ENCODE peak calls at places on chromosome 15, in nine cellular contexts. V, S, O, K, I, U, G, A and R are unnamed samples.

GRCh38 chr15:69491051-69491505 is 38.5 kb downstream of the RPLP1 start:
- DNase-seq in U (no peak), S (no peak), O (no peak), I (no peak), G (no peak), K (no peak), V (no peak), A (no peak), R (no peak)

GRCh38 chr15:84915011-84915958 is 30.8 kb downstream of the SLC28A1 start:
- DNase-seq in V (peak), U (peak), A (peak), G (peak), O (peak), S (peak), K (no peak), I (peak), R (peak)

GRCh38 chr15:51227967-51228783 is 110.2 kb downstream of the CYP19A1 start:
- DNase-seq in U (peak), I (no peak), O (peak), A (peak), G (peak), S (peak), V (peak), K (no peak), R (peak)

GRCh38 chr15:79050341-79050740 is 40.2 kb downstream of the RASGRF1 start:
- DNase-seq in I (no peak), V (no peak), G (no peak), U (no peak), K (no peak), S (no peak), A (no peak), O (no peak), R (no peak)

GRCh38 chr15:64224508-64224907 is 61.7 kb upstream of the PPIB start:
- DNase-seq in K (no peak), O (peak), I (peak), A (no peak), G (no peak), S (no peak), U (peak), V (no peak), R (no peak)

GRCh38 chr15:101647251-101647650 is 4.9 kb downstream of the TM2D3 start:
- DNase-seq in U (no peak), O (no peak), K (no peak), I (peak), S (no peak), G (no peak), A (no peak), V (peak), R (no peak)

GRCh38 chr15:76991048-76991447 is 3.9 kb upstream of the PSTPIP1 start:
- DNase-seq in K (no peak), V (no peak), S (no peak), G (no peak), U (no peak), O (no peak), I (no peak), A (no peak), R (peak)

GRCh38 chr15:72758195-72758594 is 25.4 kb downstream of the ADPGK start:
- DNase-seq in G (no peak), V (peak), A (no peak), U (no peak), S (no peak), K (no peak), I (no peak), O (peak), R (no peak)

GRCh38 chr15:70095387-70096214 is 2.1 kb downstream of the TLE3 start:
- DNase-seq in V (no peak), A (no peak), I (peak), O (peak), U (no peak), K (peak), S (peak), G (no peak), R (peak)

GRCh38 chr15:72011291-72011940 is 106.5 kb downstream of the MYO9A start:
- DNase-seq in S (no peak), O (no peak), V (no peak), G (no peak), I (no peak), A (no peak), U (no peak), K (no peak), R (no peak)

GRCh38 chr15:25674948-25675347 is 188.2 kb downstream of the ATP10A start:
- DNase-seq in A (no peak), S (no peak), U (no peak), V (no peak), K (no peak), O (no peak), G (no peak), I (no peak), R (no peak)

DNA sequence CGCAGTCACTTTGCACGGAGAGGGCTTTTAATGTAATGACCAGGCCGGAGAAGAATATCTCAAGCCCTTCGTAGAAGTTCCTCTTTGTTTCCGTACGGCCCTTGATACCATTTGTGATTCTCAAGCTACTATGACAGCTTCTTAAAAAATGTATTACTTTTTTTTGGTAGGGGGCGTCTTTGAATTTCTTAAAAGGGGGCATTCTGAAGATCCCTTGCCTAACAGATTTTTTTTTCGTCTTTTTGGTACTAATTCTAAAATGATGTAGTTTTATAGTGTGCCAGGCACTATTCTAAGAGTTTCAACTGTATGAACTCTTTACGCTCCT is 614.0 kb downstream of the MCTP2 start:
- DNase-seq in A (no peak), O (no peak), K (no peak), V (no peak), U (no peak), G (no peak), S (no peak), I (no peak), R (no peak)
- H3K4me3 ChIP-seq in A (no peak), O (no peak), K (peak), V (no peak), U (peak), G (no peak), S (peak), I (no peak), R (no peak)

DNA sequence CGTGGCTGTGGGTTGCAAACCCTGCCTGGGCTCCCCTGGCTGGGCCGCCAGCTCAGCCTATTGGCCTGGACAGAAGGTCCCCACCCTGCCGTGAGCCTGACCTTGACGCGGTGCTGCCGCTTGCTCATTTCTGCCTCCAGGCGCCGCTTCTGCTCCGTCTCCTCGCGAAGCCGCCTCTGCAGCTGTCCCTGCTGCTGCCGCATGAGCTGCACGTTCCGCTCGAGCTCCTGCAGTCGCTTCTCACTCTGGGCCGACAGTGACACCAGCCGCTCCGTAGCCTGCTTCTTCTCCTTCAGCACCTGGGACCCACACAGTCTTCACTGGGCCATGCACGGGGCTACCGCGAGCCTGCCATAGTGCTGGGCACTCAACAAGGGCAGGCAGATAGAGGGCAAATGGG is 21.7 kb downstream of the KIF7 start:
- DNase-seq in K (no peak), V (no peak), S (no peak), A (no peak), G (no peak), U (no peak), I (no peak), O (no peak), R (no peak)
- TF ChIP-seq MAX in K (no peak), V (no peak), S (no peak), A (no peak), G (no peak), U (no peak), I (no peak), O (no peak), R (no peak)

DNA sequence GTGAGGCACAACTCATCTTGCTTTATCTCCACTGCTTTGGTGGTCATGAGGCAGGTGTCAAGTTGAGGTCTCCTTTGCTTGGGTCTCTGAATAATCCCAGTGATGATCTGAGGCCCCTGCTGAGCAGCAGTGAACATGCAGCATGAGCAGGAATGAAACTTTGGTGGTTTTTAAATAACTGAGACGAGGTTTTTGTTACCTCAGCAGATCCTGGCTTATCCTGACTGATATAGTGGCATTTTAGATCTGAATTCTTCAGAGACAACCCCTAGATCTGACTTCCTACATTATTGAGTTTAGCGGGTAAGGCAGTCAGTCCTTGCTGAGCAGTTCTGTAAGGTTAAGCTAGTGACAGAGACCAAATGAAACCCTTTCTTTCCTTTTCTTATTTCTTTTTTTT is 230.4 kb downstream of the ARRDC4 start:
- DNase-seq in G (no peak), V (no peak), A (no peak), K (no peak), I (no peak), S (no peak), U (no peak), O (no peak), R (no peak)
- H3K4me3 ChIP-seq in G (no peak), V (no peak), A (no peak), K (no peak), I (no peak), S (no peak), U (no peak), O (no peak), R (no peak)

DNA sequence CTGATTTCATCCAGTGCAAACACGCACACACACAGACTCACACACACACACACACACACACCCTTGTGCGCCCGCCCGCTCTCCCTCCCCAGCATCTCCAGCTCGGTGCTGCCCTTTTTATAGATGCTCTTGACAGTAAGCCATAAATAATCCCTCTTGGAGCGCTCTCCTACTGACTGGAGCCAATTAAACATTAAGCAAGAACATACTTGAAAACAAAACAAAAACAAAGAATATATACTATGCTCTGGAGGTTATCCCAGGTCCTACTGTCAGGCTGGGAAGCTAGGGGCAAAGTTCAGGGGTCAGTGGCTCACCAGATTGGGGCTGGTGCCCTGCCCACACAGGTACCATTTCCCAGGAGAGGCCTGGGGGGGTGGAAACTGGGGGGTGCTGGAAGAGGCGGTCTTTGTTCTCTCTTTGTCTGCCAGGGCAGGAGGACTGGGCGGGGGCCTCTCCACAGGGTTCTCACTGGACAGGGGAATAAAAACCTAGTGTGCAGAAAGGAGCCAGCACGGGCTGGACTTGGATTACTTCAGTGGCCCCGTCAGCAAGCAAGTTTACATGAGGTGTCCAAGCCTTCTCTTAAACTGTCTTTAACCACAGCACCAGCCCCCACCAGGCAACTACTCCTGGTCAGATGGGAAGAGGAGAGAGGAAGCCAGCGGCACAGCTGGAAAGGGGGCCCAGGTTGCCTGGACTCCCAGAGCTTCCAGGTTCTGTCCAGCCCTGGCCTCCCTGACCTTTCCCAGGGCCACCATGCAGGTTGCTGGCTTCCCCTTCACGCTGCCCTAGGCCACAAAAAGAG is 16.1 kb downstream of the BMF start:
- DNase-seq in G (no peak), V (no peak), K (no peak), S (no peak), U (peak), O (no peak), A (no peak), I (peak), R (no peak)
- TF ChIP-seq MAX in G (no peak), V (no peak), K (no peak), S (no peak), U (peak), O (no peak), A (no peak), I (no peak), R (no peak)